ENCODE peak calls at places on chromosomes 4 and X, in six cellular contexts. M is progenitor cell of endocrine pancreas, H is RCC 7860, V is psoas muscle, I is sigmoid colon, K is PC-9. W is an unnamed sample.

GRCh38 chr4:37726666-37727065 is 40.5 kb upstream of the RELL1 start:
- DNase-seq in M (no peak), H (no peak), V (no peak), I (no peak), K (no peak), W (no peak)

GRCh38 chr4:40822781-40823180 is 73.0 kb downstream of the NSUN7 start:
- DNase-seq in M (no peak), H (no peak), V (no peak), I (no peak), K (no peak), W (no peak)

GRCh38 chrX:48972214-48973164 is 845 bp upstream of the KCND1 start:
- DNase-seq in M (no peak), H (no peak), V (no peak), I (no peak), K (no peak), W (no peak)

GRCh38 chrX:68417651-68418050 is 15.6 kb downstream of the OPHN1 start:
- DNase-seq in M (no peak), H (no peak), V (no peak), I (no peak), K (peak), W (no peak)

GRCh38 chr4:69073375-69073774 is 22.9 kb upstream of the UGT2B7 start:
- DNase-seq in M (no peak), H (no peak), V (no peak), I (no peak), K (no peak), W (no peak)

GRCh38 chrX:31508338-31508737 is 436.5 kb upstream of the FTHL17 start:
- DNase-seq in M (no peak), H (no peak), V (no peak), I (peak), K (no peak), W (no peak)

GRCh38 chr4:139692300-139693012 is 26.8 kb downstream of the MGST2 start:
- DNase-seq in M (no peak), H (no peak), V (peak), I (no peak), K (no peak), W (no peak)

GRCh38 chrX:72347366-72347765 is 41.7 kb upstream of the CITED1 start:
- DNase-seq in M (no peak), H (no peak), V (peak), I (no peak), K (no peak), W (no peak)